ENCODE peak calls at places on chromosome 13, in six cellular contexts. One of them, this sample, is unnamed.

GRCh38 chr13:30892966-30893365 is 13.1 kb upstream of the MEDAG start:
- DNase-seq in transverse colon: no peak
- DNase-seq in upper lobe of left lung: no peak
- DNase-seq in ovary: no peak
- DNase-seq in A549: peak; percentile 13
- DNase-seq in H1: peak; percentile 94
- DNase-seq in this sample: no peak

GRCh38 chr13:46603165-46603603 is 50.2 kb downstream of the LRCH1 start:
- DNase-seq in ovary: no peak
- DNase-seq in A549: peak; percentile 22
- DNase-seq in upper lobe of left lung: no peak
- DNase-seq in transverse colon: no peak
- DNase-seq in H1: no peak
- DNase-seq in this sample: no peak

GRCh38 chr13:42720858-42721219 is 60.5 kb upstream of the FAM216B start:
- DNase-seq in ovary: no peak
- DNase-seq in transverse colon: no peak
- DNase-seq in upper lobe of left lung: no peak
- DNase-seq in H1: no peak
- DNase-seq in A549: no peak
- DNase-seq in this sample: no peak

GRCh38 chr13:109699628-109700071 is 86.7 kb downstream of the IRS2 start:
- DNase-seq in upper lobe of left lung: no peak
- DNase-seq in ovary: no peak
- DNase-seq in A549: no peak
- DNase-seq in H1: peak; percentile 63
- DNase-seq in transverse colon: no peak
- DNase-seq in this sample: no peak

GRCh38 chr13:105346141-105346766 is 1189.2 kb downstream of the EFNB2 start:
- DNase-seq in upper lobe of left lung: peak; percentile 54
- DNase-seq in H1: no peak
- DNase-seq in transverse colon: no peak
- DNase-seq in ovary: no peak
- DNase-seq in A549: peak; percentile 3
- DNase-seq in this sample: no peak

GRCh38 chr13:94157705-94158218 is 321.7 kb downstream of the DCT start:
- DNase-seq in ovary: peak; percentile 15
- DNase-seq in upper lobe of left lung: no peak
- DNase-seq in A549: no peak
- DNase-seq in transverse colon: no peak
- DNase-seq in H1: no peak
- DNase-seq in this sample: no peak

GRCh38 chr13:111373486-111373885 is 53.0 kb downstream of the TEX29 start:
- DNase-seq in upper lobe of left lung: no peak
- DNase-seq in ovary: no peak
- DNase-seq in H1: peak; percentile 7
- DNase-seq in transverse colon: no peak
- DNase-seq in A549: no peak
- DNase-seq in this sample: no peak

GRCh38 chr13:100483836-100484381 is 104.7 kb downstream of the GGACT start:
- DNase-seq in A549: no peak
- DNase-seq in ovary: no peak
- DNase-seq in upper lobe of left lung: no peak
- DNase-seq in transverse colon: no peak
- DNase-seq in H1: no peak
- DNase-seq in this sample: no peak

GRCh38 chr13:80530902-80531301 is 190.0 kb upstream of the SPRY2 start:
- DNase-seq in upper lobe of left lung: no peak
- DNase-seq in ovary: no peak
- DNase-seq in transverse colon: no peak
- DNase-seq in A549: no peak
- DNase-seq in H1: no peak
- DNase-seq in this sample: no peak

GRCh38 chr13:105165449-105166125 is 1369.9 kb downstream of the EFNB2 start:
- DNase-seq in upper lobe of left lung: peak; percentile 73
- DNase-seq in H1: no peak
- DNase-seq in transverse colon: peak; percentile 10
- DNase-seq in A549: no peak
- DNase-seq in ovary: no peak
- DNase-seq in this sample: no peak

DNA sequence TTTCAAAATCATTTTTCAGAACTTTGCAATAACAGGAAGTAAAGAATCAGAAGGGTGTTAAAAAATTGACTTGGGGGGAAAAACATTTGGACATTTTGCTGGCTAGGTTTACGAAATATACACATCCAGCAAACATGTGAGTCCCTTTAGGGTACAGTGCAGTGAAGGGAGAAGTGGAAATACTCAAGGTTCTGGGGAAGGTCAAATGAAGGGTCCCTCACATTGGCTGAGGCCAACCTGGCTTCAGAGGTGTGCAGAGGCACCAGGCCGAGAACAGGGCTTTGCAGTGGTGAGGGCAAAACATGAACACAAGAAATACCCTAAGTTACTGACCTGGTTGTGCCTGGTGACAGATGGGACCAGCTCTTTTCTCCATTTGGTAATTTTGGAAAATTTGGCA is 1.6 kb upstream of the UPF3A start:
- DNase-seq in H1: no peak
- DNase-seq in A549: no peak
- DNase-seq in upper lobe of left lung: no peak
- DNase-seq in transverse colon: no peak
- DNase-seq in ovary: no peak
- DNase-seq in this sample: no peak
- H3K27ac ChIP-seq in H1: no peak overlapping the region
- H3K27ac ChIP-seq in A549: peak overlapping the region; percentile 99
- H3K27ac ChIP-seq in upper lobe of left lung: peak overlapping the region; percentile 98
- H3K27ac ChIP-seq in transverse colon: peak overlapping the region; percentile 98
- H3K27ac ChIP-seq in ovary: no peak overlapping the region
- H3K27ac ChIP-seq in this sample: peak overlapping the region; percentile 95

GRCh38 chr13:54110597-54110996 is 1082.0 kb downstream of the OLFM4 start:
- DNase-seq in H1: no peak
- DNase-seq in ovary: no peak
- DNase-seq in transverse colon: no peak
- DNase-seq in upper lobe of left lung: no peak
- DNase-seq in A549: no peak
- DNase-seq in this sample: no peak
- TF ChIP-seq EP300 in H1: no peak
- TF ChIP-seq EP300 in ovary: no peak
- TF ChIP-seq EP300 in transverse colon: no peak
- TF ChIP-seq EP300 in upper lobe of left lung: no peak
- TF ChIP-seq EP300 in A549: no peak
- TF ChIP-seq EP300 in this sample: no peak

GRCh38 chr13:113449693-113450347 is 3.5 kb downstream of the ADPRHL1 start:
- DNase-seq in ovary: no peak
- DNase-seq in H1: no peak
- DNase-seq in upper lobe of left lung: no peak
- DNase-seq in A549: no peak
- DNase-seq in transverse colon: no peak
- DNase-seq in this sample: no peak

GRCh38 chr13:113447596-113447995 is 5.7 kb downstream of the ADPRHL1 start:
- DNase-seq in A549: no peak
- DNase-seq in upper lobe of left lung: no peak
- DNase-seq in ovary: no peak
- DNase-seq in H1: no peak
- DNase-seq in transverse colon: no peak
- DNase-seq in this sample: no peak

GRCh38 chr13:113448885-113449692 is 4.2 kb downstream of the ADPRHL1 start:
- DNase-seq in ovary: peak; percentile 80
- DNase-seq in upper lobe of left lung: peak; percentile 78
- DNase-seq in H1: no peak
- DNase-seq in transverse colon: peak; percentile 83
- DNase-seq in A549: peak; percentile 44
- DNase-seq in this sample: peak; percentile 86

GRCh38 chr13:113446488-113446854 is 6.8 kb downstream of the ADPRHL1 start:
- DNase-seq in ovary: no peak
- DNase-seq in A549: no peak
- DNase-seq in H1: no peak
- DNase-seq in upper lobe of left lung: no peak
- DNase-seq in transverse colon: no peak
- DNase-seq in this sample: no peak

DNA sequence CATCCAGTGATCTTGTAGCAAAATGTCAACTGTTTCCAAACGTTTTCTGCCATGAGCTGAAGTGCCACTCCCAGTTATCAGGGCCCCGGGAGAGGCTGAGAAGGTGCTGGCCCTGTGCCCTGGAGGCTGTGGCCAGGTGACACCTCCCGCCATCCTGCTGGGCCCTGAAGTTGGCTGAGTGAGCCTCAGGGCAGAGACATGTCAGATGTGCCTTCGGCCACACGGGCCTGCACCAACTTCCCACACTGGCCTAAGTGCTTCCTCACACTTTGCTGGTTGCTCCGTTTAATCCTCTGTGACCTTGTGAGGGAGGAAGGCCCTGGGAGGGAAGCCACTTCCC is 4.8 kb downstream of the ADPRHL1 start:
- DNase-seq in A549: no peak
- DNase-seq in H1: no peak
- DNase-seq in ovary: peak; percentile 27
- DNase-seq in transverse colon: peak; percentile 47
- DNase-seq in upper lobe of left lung: peak; percentile 63
- DNase-seq in this sample: peak; percentile 70
- H3K27ac ChIP-seq in A549: peak overlapping the region; percentile 89
- H3K27ac ChIP-seq in H1: no peak overlapping the region
- H3K27ac ChIP-seq in ovary: no peak overlapping the region
- H3K27ac ChIP-seq in transverse colon: peak overlapping the region; percentile 84
- H3K27ac ChIP-seq in upper lobe of left lung: peak overlapping the region; percentile 81
- H3K27ac ChIP-seq in this sample: peak overlapping the region; percentile 91

GRCh38 chr13:67136157-67136556 is 94.0 kb downstream of the PCDH9 start:
- DNase-seq in transverse colon: no peak
- DNase-seq in A549: no peak
- DNase-seq in upper lobe of left lung: peak; percentile 48
- DNase-seq in H1: no peak
- DNase-seq in ovary: no peak
- DNase-seq in this sample: no peak

GRCh38 chr13:67133476-67133875 is 96.7 kb downstream of the PCDH9 start:
- DNase-seq in H1: no peak
- DNase-seq in A549: no peak
- DNase-seq in ovary: no peak
- DNase-seq in transverse colon: no peak
- DNase-seq in upper lobe of left lung: no peak
- DNase-seq in this sample: no peak

GRCh38 chr13:67134322-67135129 is 95.6 kb downstream of the PCDH9 start:
- DNase-seq in transverse colon: no peak
- DNase-seq in ovary: no peak
- DNase-seq in upper lobe of left lung: no peak
- DNase-seq in H1: no peak
- DNase-seq in A549: no peak
- DNase-seq in this sample: no peak

GRCh38 chr13:67137044-67137735 is 92.9 kb downstream of the PCDH9 start:
- DNase-seq in A549: no peak
- DNase-seq in upper lobe of left lung: no peak
- DNase-seq in ovary: no peak
- DNase-seq in transverse colon: no peak
- DNase-seq in H1: no peak
- DNase-seq in this sample: no peak

GRCh38 chr13:67135356-67135755 is 94.8 kb downstream of the PCDH9 start:
- DNase-seq in A549: no peak
- DNase-seq in upper lobe of left lung: no peak
- DNase-seq in transverse colon: no peak
- DNase-seq in H1: no peak
- DNase-seq in ovary: no peak
- DNase-seq in this sample: no peak
- TF ChIP-seq EP300 in A549: no peak
- TF ChIP-seq EP300 in upper lobe of left lung: no peak
- TF ChIP-seq EP300 in transverse colon: no peak
- TF ChIP-seq EP300 in H1: no peak
- TF ChIP-seq EP300 in ovary: no peak
- TF ChIP-seq EP300 in this sample: no peak

DNA sequence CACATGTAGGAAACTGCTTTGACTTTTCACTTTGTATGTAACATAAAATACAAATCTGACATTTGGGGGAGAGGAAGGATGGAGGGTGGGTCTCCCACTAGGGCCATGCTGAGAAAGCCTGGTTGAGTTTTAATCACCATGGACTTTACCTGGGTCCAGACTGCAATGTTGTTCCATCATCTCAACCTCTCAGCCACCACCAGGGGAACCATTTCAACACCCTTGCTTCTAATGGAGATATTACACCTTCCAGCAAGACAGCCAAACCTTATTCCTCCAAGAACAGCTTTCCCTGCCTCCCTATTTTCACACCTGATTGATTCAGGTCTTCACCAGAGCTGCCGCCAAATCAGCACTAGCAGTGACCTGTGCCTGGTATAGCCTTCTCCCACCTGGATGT is 56.0 kb downstream of the ZAR1L start:
- DNase-seq in H1: no peak
- DNase-seq in ovary: no peak
- DNase-seq in transverse colon: no peak
- DNase-seq in upper lobe of left lung: no peak
- DNase-seq in A549: no peak
- DNase-seq in this sample: no peak
- H3K27ac ChIP-seq in H1: no peak overlapping the region
- H3K27ac ChIP-seq in ovary: no peak overlapping the region
- H3K27ac ChIP-seq in transverse colon: no peak overlapping the region
- H3K27ac ChIP-seq in upper lobe of left lung: no peak overlapping the region
- H3K27ac ChIP-seq in A549: no peak overlapping the region
- H3K27ac ChIP-seq in this sample: no peak overlapping the region

DNA sequence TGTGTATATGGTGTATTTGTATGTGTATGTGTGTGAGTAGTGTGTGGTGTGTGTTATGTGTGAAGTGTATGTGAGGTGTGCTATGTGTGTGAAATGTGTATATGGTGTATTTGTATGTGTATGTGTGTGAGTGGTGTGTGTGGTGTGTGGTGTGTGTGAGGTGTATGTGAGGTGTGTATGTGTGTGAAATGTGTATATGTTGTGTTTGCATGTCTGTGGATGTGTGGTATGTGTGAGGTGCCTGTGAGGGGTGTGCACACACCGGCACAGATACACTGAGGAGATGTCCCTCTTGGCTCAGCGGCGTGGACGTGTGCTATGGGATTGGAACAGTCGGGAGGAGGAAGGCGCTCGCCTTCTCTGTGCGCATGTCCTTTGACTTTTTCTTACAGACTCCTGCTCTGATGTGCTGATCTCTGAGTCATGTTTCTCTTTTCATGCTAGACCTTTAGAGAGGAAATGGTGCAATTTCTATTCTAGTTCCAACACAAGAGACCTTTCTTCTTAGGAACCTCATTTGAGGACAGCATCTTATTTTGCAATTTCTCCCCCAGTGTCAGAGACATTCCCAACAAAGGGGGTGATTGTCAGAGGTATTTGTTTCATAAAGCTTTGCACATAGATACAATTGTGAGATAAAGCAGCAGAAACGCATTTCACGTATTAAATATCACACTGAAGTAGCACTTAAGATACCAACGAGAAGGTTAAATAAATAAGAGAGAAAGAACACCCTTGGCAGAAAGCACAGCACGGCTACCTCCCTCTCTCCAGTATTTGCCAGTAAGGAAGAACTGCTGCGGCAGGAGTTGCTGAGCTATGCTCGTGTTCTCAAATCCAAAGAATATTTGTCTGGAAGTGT is 11.3 kb upstream of the TNFRSF19 start:
- DNase-seq in H1: no peak
- DNase-seq in transverse colon: no peak
- DNase-seq in upper lobe of left lung: peak; percentile 73
- DNase-seq in ovary: peak; percentile 45
- DNase-seq in A549: peak; percentile 72
- DNase-seq in this sample: peak; percentile 38
- TF ChIP-seq EP300 in H1: no peak
- TF ChIP-seq EP300 in transverse colon: no peak
- TF ChIP-seq EP300 in upper lobe of left lung: no peak
- TF ChIP-seq EP300 in ovary: no peak
- TF ChIP-seq EP300 in A549: no peak
- TF ChIP-seq EP300 in this sample: no peak